ENCODE peak calls at places on chromosomes 5 and 9, in five cellular contexts. One of them, this sample, is unnamed.

GRCh38 chr9:121678501-121679022 is 27.1 kb downstream of the DAB2IP start:
- DNase-seq in mesenchymal stem cell: no peak
- DNase-seq in H1: no peak
- DNase-seq in neuronal stem cell: no peak
- DNase-seq in trophoblast cell: no peak
- DNase-seq in this sample: no peak

GRCh38 chr5:10607023-10607665 is 43.3 kb downstream of the ANKRD33B start:
- DNase-seq in mesenchymal stem cell: peak; percentile 89
- DNase-seq in H1: no peak
- DNase-seq in trophoblast cell: no peak
- DNase-seq in neuronal stem cell: no peak
- DNase-seq in this sample: peak; percentile 72

GRCh38 chr9:34996181-34996904 is 6.8 kb downstream of the DNAJB5 start:
- DNase-seq in H1: no peak
- DNase-seq in trophoblast cell: no peak
- DNase-seq in neuronal stem cell: no peak
- DNase-seq in mesenchymal stem cell: no peak
- DNase-seq in this sample: peak; percentile 20

GRCh38 chr9:81669011-81669739 is 20.2 kb downstream of the TLE1 start:
- DNase-seq in H1: no peak
- DNase-seq in trophoblast cell: no peak
- DNase-seq in neuronal stem cell: no peak
- DNase-seq in mesenchymal stem cell: peak; percentile 51
- DNase-seq in this sample: no peak

GRCh38 chr5:138457532-138458275 is 7.6 kb upstream of the EGR1 start:
- DNase-seq in mesenchymal stem cell: no peak
- DNase-seq in trophoblast cell: no peak
- DNase-seq in neuronal stem cell: no peak
- DNase-seq in H1: no peak
- DNase-seq in this sample: no peak

GRCh38 chr9:106892632-106893031 is 29.7 kb downstream of the ZNF462 start:
- DNase-seq in trophoblast cell: peak; percentile 99
- DNase-seq in mesenchymal stem cell: peak; percentile 97
- DNase-seq in H1: peak; percentile 83
- DNase-seq in neuronal stem cell: peak; percentile 47
- DNase-seq in this sample: peak; percentile 91

GRCh38 chr5:32222723-32223470 is 48.8 kb upstream of the GOLPH3 start:
- DNase-seq in neuronal stem cell: no peak
- DNase-seq in mesenchymal stem cell: peak; percentile 22
- DNase-seq in H1: no peak
- DNase-seq in trophoblast cell: no peak
- DNase-seq in this sample: no peak

GRCh38 chr5:137035480-137035878 is 463.6 kb downstream of the SPOCK1 start:
- DNase-seq in trophoblast cell: no peak
- DNase-seq in H1: no peak
- DNase-seq in neuronal stem cell: no peak
- DNase-seq in mesenchymal stem cell: no peak
- DNase-seq in this sample: no peak

GRCh38 chr9:81052846-81053245 is 636.5 kb downstream of the TLE1 start:
- DNase-seq in neuronal stem cell: no peak
- DNase-seq in H1: no peak
- DNase-seq in mesenchymal stem cell: peak; percentile 22
- DNase-seq in trophoblast cell: no peak
- DNase-seq in this sample: no peak

GRCh38 chr9:20512106-20512505 is 110.2 kb downstream of the MLLT3 start:
- DNase-seq in mesenchymal stem cell: peak; percentile 11
- DNase-seq in neuronal stem cell: no peak
- DNase-seq in trophoblast cell: peak; percentile 72
- DNase-seq in H1: no peak
- DNase-seq in this sample: no peak

GRCh38 chr5:133842846-133843725 is 125.3 kb downstream of the C5orf15 start:
- DNase-seq in mesenchymal stem cell: no peak
- DNase-seq in neuronal stem cell: no peak
- DNase-seq in trophoblast cell: no peak
- DNase-seq in H1: no peak
- DNase-seq in this sample: no peak

GRCh38 chr5:133589286-133589685 is 23.1 kb downstream of the FSTL4 start:
- DNase-seq in neuronal stem cell: no peak
- DNase-seq in mesenchymal stem cell: no peak
- DNase-seq in H1: no peak
- DNase-seq in trophoblast cell: no peak
- DNase-seq in this sample: no peak

GRCh38 chr9:123473226-123473625 is 117.2 kb downstream of the CRB2 start:
- DNase-seq in H1: no peak
- DNase-seq in trophoblast cell: no peak
- DNase-seq in mesenchymal stem cell: no peak
- DNase-seq in neuronal stem cell: no peak
- DNase-seq in this sample: no peak

GRCh38 chr9:89945133-89945532 is 340.3 kb downstream of the GADD45G start:
- DNase-seq in trophoblast cell: peak; percentile 18
- DNase-seq in H1: no peak
- DNase-seq in mesenchymal stem cell: no peak
- DNase-seq in neuronal stem cell: no peak
- DNase-seq in this sample: peak; percentile 54

GRCh38 chr9:89943309-89943708 is 338.5 kb downstream of the GADD45G start:
- DNase-seq in neuronal stem cell: no peak
- DNase-seq in mesenchymal stem cell: no peak
- DNase-seq in H1: no peak
- DNase-seq in trophoblast cell: no peak
- DNase-seq in this sample: no peak

GRCh38 chr9:89949116-89949515 is 344.3 kb downstream of the GADD45G start:
- DNase-seq in mesenchymal stem cell: no peak
- DNase-seq in trophoblast cell: no peak
- DNase-seq in neuronal stem cell: no peak
- DNase-seq in H1: no peak
- DNase-seq in this sample: no peak

GRCh38 chr9:89943728-89944127 is 338.9 kb downstream of the GADD45G start:
- DNase-seq in mesenchymal stem cell: no peak
- DNase-seq in neuronal stem cell: no peak
- DNase-seq in trophoblast cell: no peak
- DNase-seq in H1: no peak
- DNase-seq in this sample: no peak

GRCh38 chr9:89946741-89947140 is 341.9 kb downstream of the GADD45G start:
- DNase-seq in mesenchymal stem cell: no peak
- DNase-seq in trophoblast cell: no peak
- DNase-seq in neuronal stem cell: no peak
- DNase-seq in H1: no peak
- DNase-seq in this sample: no peak
- H2BK12ac ChIP-seq in mesenchymal stem cell: no peak overlapping the region
- H2BK12ac ChIP-seq in trophoblast cell: no peak overlapping the region
- H2BK12ac ChIP-seq in neuronal stem cell: no peak overlapping the region
- H2BK12ac ChIP-seq in H1: no peak overlapping the region
- H2BK12ac ChIP-seq in this sample: no peak overlapping the region

GRCh38 chr5:6321078-6321477 is 57.3 kb downstream of the MED10 start:
- DNase-seq in H1: no peak
- DNase-seq in neuronal stem cell: no peak
- DNase-seq in trophoblast cell: no peak
- DNase-seq in mesenchymal stem cell: no peak
- DNase-seq in this sample: no peak

GRCh38 chr5:6322163-6322713 is 56.1 kb downstream of the MED10 start:
- DNase-seq in trophoblast cell: no peak
- DNase-seq in H1: no peak
- DNase-seq in mesenchymal stem cell: no peak
- DNase-seq in neuronal stem cell: no peak
- DNase-seq in this sample: no peak

GRCh38 chr5:6315580-6315979 is 62.8 kb downstream of the MED10 start:
- DNase-seq in trophoblast cell: no peak
- DNase-seq in H1: no peak
- DNase-seq in mesenchymal stem cell: no peak
- DNase-seq in neuronal stem cell: no peak
- DNase-seq in this sample: no peak

GRCh38 chr5:6317133-6317532 is 61.2 kb downstream of the MED10 start:
- DNase-seq in neuronal stem cell: no peak
- DNase-seq in H1: no peak
- DNase-seq in mesenchymal stem cell: no peak
- DNase-seq in trophoblast cell: no peak
- DNase-seq in this sample: no peak

DNA sequence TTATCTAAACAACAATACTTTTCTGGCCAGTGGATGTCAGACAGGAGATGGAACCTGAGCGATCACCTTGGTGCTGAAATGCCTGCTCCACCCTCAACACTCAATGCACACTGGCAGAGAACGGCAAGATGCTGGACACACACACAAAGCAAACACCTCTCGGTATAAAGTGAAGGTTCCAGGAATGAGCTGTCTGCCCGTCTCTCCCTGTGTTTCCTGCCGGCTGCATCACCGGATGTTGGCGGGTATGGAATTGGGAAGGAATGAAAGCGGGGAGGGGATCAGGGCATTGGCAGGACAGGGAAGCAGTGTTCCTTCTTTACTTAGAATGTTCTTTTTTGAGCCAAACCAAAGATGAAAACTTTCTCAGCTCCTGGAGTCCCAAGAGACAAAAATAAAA is 59.2 kb downstream of the MED10 start:
- DNase-seq in mesenchymal stem cell: no peak
- DNase-seq in trophoblast cell: no peak
- DNase-seq in H1: no peak
- DNase-seq in neuronal stem cell: no peak
- DNase-seq in this sample: no peak
- H4K8ac ChIP-seq in mesenchymal stem cell: no peak overlapping the region
- H4K8ac ChIP-seq in trophoblast cell: no peak overlapping the region
- H4K8ac ChIP-seq in H1: no peak overlapping the region
- H4K8ac ChIP-seq in neuronal stem cell: no peak overlapping the region
- H4K8ac ChIP-seq in this sample: no peak overlapping the region

GRCh38 chr9:731474-731873 is 110.0 kb upstream of the DMRT1 start:
- DNase-seq in neuronal stem cell: no peak
- DNase-seq in mesenchymal stem cell: no peak
- DNase-seq in H1: no peak
- DNase-seq in trophoblast cell: no peak
- DNase-seq in this sample: no peak
- H2BK12ac ChIP-seq in neuronal stem cell: no peak overlapping the region
- H2BK12ac ChIP-seq in mesenchymal stem cell: no peak overlapping the region
- H2BK12ac ChIP-seq in H1: no peak overlapping the region
- H2BK12ac ChIP-seq in trophoblast cell: no peak overlapping the region
- H2BK12ac ChIP-seq in this sample: no peak overlapping the region

GRCh38 chr9:21615018-21615417 is 132.9 kb upstream of the IFNE start:
- DNase-seq in H1: no peak
- DNase-seq in trophoblast cell: no peak
- DNase-seq in neuronal stem cell: no peak
- DNase-seq in mesenchymal stem cell: no peak
- DNase-seq in this sample: no peak
- H4K8ac ChIP-seq in H1: no peak overlapping the region
- H4K8ac ChIP-seq in trophoblast cell: no peak overlapping the region
- H4K8ac ChIP-seq in neuronal stem cell: no peak overlapping the region
- H4K8ac ChIP-seq in mesenchymal stem cell: no peak overlapping the region
- H4K8ac ChIP-seq in this sample: no peak overlapping the region

DNA sequence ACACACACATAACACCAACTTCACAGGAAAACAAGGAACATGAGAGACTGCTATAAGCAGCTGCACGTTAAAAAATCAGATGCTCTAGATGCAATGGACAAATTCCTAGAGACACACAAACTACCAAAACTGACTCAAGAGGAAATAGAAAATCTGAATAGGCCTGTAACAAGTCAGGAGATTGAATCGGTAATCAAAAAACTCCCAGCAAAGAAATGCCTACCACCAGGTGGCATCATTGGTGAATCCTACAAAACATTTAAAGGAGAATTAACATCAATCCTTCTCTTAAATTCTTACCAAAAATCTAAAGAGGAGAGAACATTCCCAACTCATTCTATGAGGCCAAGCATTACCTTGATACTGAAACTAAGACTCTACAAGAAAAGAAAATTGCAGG is 54.9 kb downstream of the NDST1 start:
- DNase-seq in mesenchymal stem cell: peak; percentile 62
- DNase-seq in neuronal stem cell: no peak
- DNase-seq in trophoblast cell: peak; percentile 82
- DNase-seq in H1: no peak
- DNase-seq in this sample: no peak
- H2BK12ac ChIP-seq in mesenchymal stem cell: no peak overlapping the region
- H2BK12ac ChIP-seq in neuronal stem cell: no peak overlapping the region
- H2BK12ac ChIP-seq in trophoblast cell: no peak overlapping the region
- H2BK12ac ChIP-seq in H1: peak overlapping the region; percentile 12
- H2BK12ac ChIP-seq in this sample: no peak overlapping the region

GRCh38 chr9:3968891-3969290 is 331.0 kb downstream of the GLIS3 start:
- DNase-seq in mesenchymal stem cell: no peak
- DNase-seq in H1: no peak
- DNase-seq in trophoblast cell: peak; percentile 88
- DNase-seq in neuronal stem cell: no peak
- DNase-seq in this sample: no peak

GRCh38 chr9:3960661-3961144 is 339.2 kb downstream of the GLIS3 start:
- DNase-seq in H1: no peak
- DNase-seq in mesenchymal stem cell: no peak
- DNase-seq in neuronal stem cell: peak; percentile 72
- DNase-seq in trophoblast cell: peak; percentile 9
- DNase-seq in this sample: no peak

GRCh38 chr9:3962467-3962866 is 337.4 kb downstream of the GLIS3 start:
- DNase-seq in mesenchymal stem cell: peak; percentile 90
- DNase-seq in neuronal stem cell: no peak
- DNase-seq in trophoblast cell: no peak
- DNase-seq in H1: no peak
- DNase-seq in this sample: no peak

DNA sequence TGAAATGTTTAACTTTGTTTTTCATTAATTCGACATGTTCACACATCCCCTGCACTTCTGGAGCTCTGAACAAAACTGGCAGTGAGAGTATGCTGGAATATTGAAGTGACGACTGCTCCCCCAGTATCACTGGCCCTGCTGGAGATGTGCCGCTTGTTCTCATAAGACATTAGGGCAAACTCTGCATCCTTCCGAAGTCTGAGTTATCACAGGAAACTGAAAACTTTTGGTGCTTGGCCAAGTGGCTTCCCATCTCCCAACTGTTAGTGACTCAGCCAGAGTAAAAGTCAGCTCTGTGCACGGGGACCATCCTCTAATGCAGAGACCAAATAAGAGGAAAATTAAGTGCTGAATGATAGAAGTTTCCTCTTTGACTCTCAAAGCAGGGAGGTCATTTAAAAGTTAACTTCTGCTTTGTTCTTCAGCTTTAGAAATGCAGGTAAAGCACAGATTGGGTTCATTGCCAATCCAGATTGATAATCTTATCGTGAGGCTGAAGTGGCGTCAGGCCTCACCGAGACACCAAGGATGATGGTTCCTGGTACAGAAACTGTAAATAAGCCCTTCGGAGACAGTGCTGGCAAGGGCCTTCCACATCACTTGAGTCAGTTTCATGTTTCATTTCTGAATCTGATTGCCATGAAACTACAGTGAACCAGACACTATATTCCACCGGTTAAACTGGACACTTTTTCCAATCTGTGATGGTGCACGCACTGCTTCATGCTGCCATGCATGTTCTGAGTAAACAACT is 336.4 kb downstream of the GLIS3 start:
- DNase-seq in mesenchymal stem cell: peak; percentile 89
- DNase-seq in H1: no peak
- DNase-seq in neuronal stem cell: no peak
- DNase-seq in trophoblast cell: no peak
- DNase-seq in this sample: no peak
- H4K8ac ChIP-seq in mesenchymal stem cell: peak overlapping the region; percentile 24
- H4K8ac ChIP-seq in H1: no peak overlapping the region
- H4K8ac ChIP-seq in neuronal stem cell: peak overlapping the region; percentile 74
- H4K8ac ChIP-seq in trophoblast cell: no peak overlapping the region
- H4K8ac ChIP-seq in this sample: no peak overlapping the region

GRCh38 chr5:30436718-30437117 is 756.8 kb upstream of the CDH6 start:
- DNase-seq in trophoblast cell: no peak
- DNase-seq in mesenchymal stem cell: no peak
- DNase-seq in H1: no peak
- DNase-seq in neuronal stem cell: no peak
- DNase-seq in this sample: no peak
- H2BK12ac ChIP-seq in trophoblast cell: no peak overlapping the region
- H2BK12ac ChIP-seq in mesenchymal stem cell: no peak overlapping the region
- H2BK12ac ChIP-seq in H1: no peak overlapping the region
- H2BK12ac ChIP-seq in neuronal stem cell: no peak overlapping the region
- H2BK12ac ChIP-seq in this sample: no peak overlapping the region

This sample was measured in H9.